ENCODE peak calls at places on chromosomes 7 and 10, in six cellular contexts. W, F, C, O, Y and L are unnamed samples.

GRCh38 chr7:72072901-72073300 is 339.2 kb downstream of the CALN1 start:
- DNase-seq in O (no peak), Y (no peak), W (no peak), C (no peak), F (no peak), L (no peak)

GRCh38 chr10:61793760-61794713 is 107.5 kb upstream of the ARID5B start:
- DNase-seq in C (no peak), O (no peak), W (peak), F (peak), Y (no peak), L (peak)

GRCh38 chr7:133365892-133366291 is 113.0 kb downstream of the EXOC4 start:
- DNase-seq in O (no peak), W (peak), F (peak), Y (no peak), C (no peak), L (peak)

GRCh38 chr10:82982110-82982608 is 1107.2 kb downstream of the NRG3 start:
- DNase-seq in F (peak), O (no peak), C (no peak), Y (peak), W (peak), L (peak)

GRCh38 chr10:129477051-129477450 is 10.0 kb downstream of the MGMT start:
- DNase-seq in W (no peak), O (no peak), C (no peak), F (no peak), Y (no peak), L (no peak)

GRCh38 chr7:101172854-101173751 is 7.0 kb downstream of the NAT16 start:
- DNase-seq in W (peak), F (peak), C (no peak), Y (peak), O (no peak), L (peak)

GRCh38 chr10:100186813-100187212 is 984 bp upstream of the ERLIN1 start:
- DNase-seq in O (no peak), C (no peak), Y (no peak), F (no peak), W (no peak), L (no peak)

GRCh38 chr10:132541129-132541528 is 3.5 kb downstream of the INPP5A start:
- DNase-seq in Y (no peak), F (no peak), W (no peak), C (no peak), O (no peak), L (no peak)